ENCODE peak calls at places on chromosomes 16 and 17, in five cellular contexts. T is mammary epithelial cell, B is thoracic aorta, L is heart right ventricle, I is adrenal gland. D is an unnamed sample. For H3K27me3 and H3K36me3, the result is how much of the 10 kb centered on the place peaks cover.

GRCh38 chr17:9150407-9151090 is 129.2 kb downstream of the NTN1 start:
- DNase-seq in T (no peak), B (no peak), L (no peak), I (no peak), D (no peak)

GRCh38 chr17:18160128-18160856 is 23.3 kb upstream of the ALKBH5 start:
- DNase-seq in T (no peak), B (no peak), L (no peak), I (no peak), D (no peak)

GRCh38 chr17:37824534-37825485 is 80.0 kb upstream of the HNF1B start:
- DNase-seq in T (peak), B (no peak), L (no peak), I (no peak), D (peak)

GRCh38 chr16:88479795-88480760 is 27.0 kb downstream of the ZFPM1 start:
- DNase-seq in T (no peak), B (no peak), L (no peak), I (peak), D (no peak)

GRCh38 chr17:64148017-64148631 is 18.2 kb upstream of the ERN1 start:
- DNase-seq in T (peak), B (no peak), L (peak), I (peak), D (peak)

GRCh38 chr16:19008770-19009169 is 25.0 kb downstream of the TMC7 start:
- DNase-seq in T (peak), B (no peak), L (no peak), I (no peak), D (no peak)

GRCh38 chr17:5780476-5780875 is 196.2 kb upstream of the NLRP1 start:
- DNase-seq in T (peak), B (no peak), L (no peak), I (no peak), D (no peak)

GRCh38 chr17:50043290-50044148 is 12.4 kb upstream of the ITGA3 start:
- DNase-seq in T (no peak), B (no peak), L (no peak), I (no peak), D (peak)

GRCh38 chr17:12745481-12745880 is 43.8 kb upstream of the ARHGAP44 start:
- DNase-seq in T (no peak), B (no peak), L (no peak), I (no peak), D (no peak)

GRCh38 chr17:39173539-39174274 is 7.7 kb upstream of the ARL5C start:
- DNase-seq in T (no peak), B (no peak), L (no peak), I (no peak), D (no peak)

GRCh38 chr17:41925991-41926590 is 4.3 kb upstream of the ODAD4 start:
- DNase-seq in T (no peak), B (no peak), L (no peak), I (no peak), D (no peak)

GRCh38 chr17:784143-784542 is 2.0 kb downstream of the MRM3 start:
- DNase-seq in T (no peak), B (no peak), L (no peak), I (no peak), D (no peak)

GRCh38 chr17:34203018-34203646 is 52.0 kb upstream of the CCL2 start:
- DNase-seq in T (no peak), B (no peak), L (no peak), I (no peak), D (no peak)

GRCh38 chr16:2799205-2799851 is 1.1 kb downstream of the PRSS41 start:
- DNase-seq in T (no peak), B (no peak), L (no peak), I (no peak), D (peak)

GRCh38 chr17:54780238-54780637 is 120.4 kb upstream of the TOM1L1 start:
- DNase-seq in T (no peak), B (no peak), L (no peak), I (no peak), D (no peak)

GRCh38 chr16:46885960-46886763 is 2.0 kb downstream of the GPT2 start:
- DNase-seq in T (peak), B (no peak), L (no peak), I (no peak), D (no peak)

GRCh38 chr17:17641621-17642409 is 39.4 kb upstream of the RAI1 start:
- DNase-seq in T (peak), B (peak), L (peak), I (peak), D (peak)

GRCh38 chr17:20267459-20267842 is 199.9 kb downstream of the LGALS9B start:
- DNase-seq in T (no peak), B (no peak), L (no peak), I (no peak), D (no peak)

GRCh38 chr16:11173426-11173825 is 82.6 kb downstream of the SOCS1 start:
- DNase-seq in T (no peak), B (no peak), L (no peak), I (no peak), D (no peak)

GRCh38 chr17:43368740-43369506 is 29.9 kb upstream of the ARL4D start:
- DNase-seq in T (peak), B (peak), L (peak), I (peak), D (peak)

GRCh38 chr16:70163596-70163995 is 10.0 kb upstream of the CLEC18C start:
- DNase-seq in T (no peak), B (no peak), L (no peak), I (no peak), D (peak)

GRCh38 chr17:17043668-17044226 is 1.5 kb downstream of the MPRIP start:
- DNase-seq in T (no peak), B (no peak), L (no peak), I (no peak), D (peak)

GRCh38 chr17:47983492-47984223 is 12.7 kb downstream of the CDK5RAP3 start:
- DNase-seq in T (no peak), B (no peak), L (peak), I (no peak), D (no peak)

GRCh38 chr17:48612854-48613691 is 2.0 kb downstream of the HOXB8 start:
- DNase-seq in T (peak), B (no peak), L (no peak), I (peak), D (peak)

GRCh38 chr17:83010323-83011200 is 68.8 kb upstream of the METRNL start:
- DNase-seq in T (no peak), B (no peak), L (no peak), I (no peak), D (peak)

GRCh38 chr16:84416407-84417321 is 48.3 kb downstream of the ATP2C2 start:
- DNase-seq in T (no peak), B (no peak), L (no peak), I (no peak), D (no peak)

GRCh38 chr16:49858200-49859129 is 2.6 kb upstream of the ZNF423 start:
- DNase-seq in T (peak), B (peak), L (peak), I (peak), D (peak)

GRCh38 chr16:49855822-49856740 is at the start of gene ZNF423:
- DNase-seq in T (no peak), B (no peak), L (no peak), I (peak), D (peak)

GRCh38 chr16:49855280-49855821 is 561 bp downstream of the ZNF423 start:
- DNase-seq in T (peak), B (no peak), L (peak), I (peak), D (no peak)

GRCh38 chr16:49857423-49858181 is 1.7 kb upstream of the ZNF423 start:
- DNase-seq in T (peak), B (no peak), L (peak), I (peak), D (peak)

DNA sequence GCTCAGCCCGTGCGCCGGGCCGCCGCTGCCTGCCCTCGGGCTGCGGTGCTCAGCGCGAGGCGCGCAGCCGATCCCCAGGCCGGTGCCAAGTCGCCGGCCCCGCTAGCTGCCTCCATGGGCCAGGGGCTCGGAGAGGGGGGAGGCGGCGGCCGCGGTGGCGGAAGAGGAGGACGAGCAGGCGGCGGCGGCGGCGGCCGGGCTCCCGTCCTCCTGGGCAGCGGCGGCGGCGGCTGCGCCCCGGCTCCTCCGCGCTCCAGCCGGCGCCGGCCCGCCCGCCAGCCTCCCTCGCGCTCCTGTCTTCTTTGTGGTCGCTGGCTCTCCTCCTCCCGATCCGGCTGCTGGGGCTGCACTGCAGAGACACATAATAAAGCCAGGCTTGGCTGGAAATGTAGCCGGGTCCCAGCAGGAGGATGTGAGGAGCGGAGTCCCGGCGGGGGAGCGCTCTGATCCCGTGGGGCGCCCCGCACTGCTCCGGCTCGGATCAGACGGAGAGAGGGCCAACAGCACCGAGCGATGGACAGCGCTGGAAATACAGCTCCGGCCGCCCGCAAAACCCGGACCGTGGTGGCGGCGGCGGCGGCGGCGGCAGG is 924 bp upstream of the ZNF423 start:
- DNase-seq in T (peak), B (no peak), L (peak), I (peak), D (peak)
- H3K4me3 ChIP-seq in T (no peak), B (peak), L (peak), I (no peak), D (peak)

GRCh38 chr17:66965801-66966528 is 1.5 kb downstream of the CACNG4 start:
- DNase-seq in T (no peak), B (no peak), L (no peak), I (no peak), D (peak)

GRCh38 chr17:66964930-66965800 is 658 bp downstream of the CACNG4 start:
- DNase-seq in T (no peak), B (no peak), L (no peak), I (no peak), D (peak)

GRCh38 chr17:66960623-66961022 is 3.9 kb upstream of the CACNG4 start:
- DNase-seq in T (no peak), B (no peak), L (no peak), I (no peak), D (no peak)

GRCh38 chr17:66964083-66964771 is at the start of gene CACNG4:
- DNase-seq in T (no peak), B (no peak), L (no peak), I (no peak), D (peak)

DNA sequence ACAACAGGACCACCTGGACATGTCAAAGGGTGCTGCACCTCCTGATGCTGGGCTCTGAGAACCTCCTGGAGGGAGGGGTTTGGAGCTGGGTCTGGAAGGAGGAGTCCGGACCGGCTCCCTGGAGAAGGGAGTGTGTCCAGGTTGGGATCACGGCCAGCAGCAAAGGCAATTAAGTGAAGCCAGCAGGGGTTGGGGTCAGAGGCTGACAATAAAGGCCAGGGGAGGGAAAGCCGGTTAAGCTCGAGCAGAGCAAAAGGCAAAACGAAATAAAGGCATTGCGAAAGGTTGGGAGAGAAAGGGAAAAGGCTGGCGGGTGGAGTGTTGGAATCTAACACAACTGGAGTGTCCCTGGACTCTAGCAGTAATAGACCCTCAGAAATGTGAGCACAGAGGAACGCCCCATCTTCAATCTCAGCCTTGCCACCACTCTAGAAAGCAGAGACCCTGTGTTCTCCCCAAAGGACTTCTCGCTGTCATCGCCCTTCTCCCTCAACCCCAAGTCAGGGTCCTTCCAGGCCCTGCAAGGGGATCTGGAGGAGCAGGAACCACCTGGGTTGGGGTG is 905 bp upstream of the CACNG4 start:
- DNase-seq in T (no peak), B (no peak), L (no peak), I (no peak), D (peak)
- H3K27me3 ChIP-seq in T (under half), B (under half), L (half or more), I (under half), D (half or more)

GRCh38 chr17:80247561-80247960 is 13.1 kb upstream of the RNF213 start:
- DNase-seq in T (no peak), B (no peak), L (no peak), I (no peak), D (peak)

GRCh38 chr17:80246726-80247125 is 13.9 kb upstream of the RNF213 start:
- DNase-seq in T (no peak), B (no peak), L (no peak), I (no peak), D (peak)

GRCh38 chr17:80245566-80246265 is 14.9 kb upstream of the RNF213 start:
- DNase-seq in T (no peak), B (no peak), L (no peak), I (no peak), D (no peak)

GRCh38 chr17:80244871-80245509 is 15.7 kb upstream of the RNF213 start:
- DNase-seq in T (no peak), B (no peak), L (no peak), I (no peak), D (peak)

GRCh38 chr17:80246266-80246681 is 14.4 kb upstream of the RNF213 start:
- DNase-seq in T (no peak), B (no peak), L (no peak), I (no peak), D (peak)
- H3K36me3 ChIP-seq in T (under half), B (under half), L (half or more), I (under half), D (under half)

DNA sequence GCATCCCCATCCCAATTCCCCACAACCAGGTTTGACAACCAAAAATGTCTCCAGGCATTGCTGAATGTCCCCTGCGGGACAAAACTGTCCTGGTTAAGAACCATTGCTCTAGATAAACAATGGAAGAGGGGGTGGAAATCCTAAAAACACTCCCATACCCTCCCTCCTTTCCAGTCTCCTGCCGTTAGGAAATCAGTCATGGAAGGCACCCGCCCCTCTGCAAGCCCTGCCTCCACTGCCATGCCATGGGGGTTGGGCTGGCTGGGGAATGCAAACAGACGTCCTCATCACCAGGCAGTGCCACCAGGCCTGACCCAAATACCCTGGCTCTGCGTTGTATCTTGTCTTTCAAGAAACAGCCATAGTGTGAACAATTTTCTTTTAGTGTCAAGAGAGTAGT is 57.5 kb downstream of the CYTH1 start:
- DNase-seq in T (no peak), B (no peak), L (peak), I (peak), D (peak)
- H3K4me3 ChIP-seq in T (no peak), B (no peak), L (peak), I (no peak), D (no peak)